ENCODE peak calls at places on chromosomes 3 and 15, in ten cellular contexts. W, A, Q, H, E, P, B, I, T and L are unnamed samples.

GRCh38 chr3:142981108-142981507 is 17.6 kb upstream of the PAQR9 start:
- DNase-seq in I (no peak), A (no peak), P (no peak), T (no peak), E (peak), B (no peak), H (no peak), W (no peak), Q (no peak), L (no peak)

GRCh38 chr15:72796515-72797337 is 13.2 kb upstream of the ADPGK start:
- DNase-seq in P (peak), A (no peak), T (peak), B (peak), H (peak), I (peak), E (peak), Q (peak), W (peak), L (peak)

GRCh38 chr3:129591932-129592331 is 14.5 kb downstream of the PLXND1 start:
- DNase-seq in P (peak), H (no peak), B (no peak), W (no peak), I (no peak), T (no peak), E (no peak), A (no peak), Q (no peak), L (no peak)

GRCh38 chr3:124834723-124835718 is 52.1 kb downstream of the ITGB5 start:
- DNase-seq in H (peak), T (peak), B (peak), Q (peak), A (no peak), I (peak), E (peak), W (no peak), P (peak), L (peak)

GRCh38 chr3:62201438-62202035 is 171.8 kb downstream of the FEZF2 start:
- DNase-seq in H (no peak), Q (peak), W (peak), P (no peak), B (no peak), I (peak), E (peak), A (no peak), T (peak), L (no peak)

GRCh38 chr15:65106011-65106590 is 8.9 kb downstream of the UBAP1L start:
- DNase-seq in E (no peak), T (no peak), H (no peak), Q (no peak), A (no peak), B (no peak), W (no peak), I (no peak), P (peak), L (no peak)

GRCh38 chr3:106699093-106699492 is 678.1 kb upstream of the CCDC54 start:
- DNase-seq in T (no peak), P (no peak), E (no peak), H (no peak), A (no peak), Q (no peak), W (no peak), I (no peak), B (no peak), L (no peak)

GRCh38 chr15:42619641-42620371 is 44.4 kb downstream of the STARD9 start:
- DNase-seq in P (no peak), W (no peak), B (no peak), Q (no peak), I (no peak), A (no peak), T (no peak), E (no peak), H (no peak), L (no peak)

GRCh38 chr15:83764201-83764839 is 110.4 kb downstream of the ADAMTSL3 start:
- DNase-seq in P (no peak), W (no peak), I (no peak), T (no peak), E (peak), Q (no peak), A (no peak), B (no peak), H (no peak), L (no peak)